ENCODE peak calls at places on chromosome 1, in four cellular contexts. L, M, W and D are unnamed samples. For H3K4me1, the result is how much of the 10 kb centered on the place peaks cover.

GRCh38 chr1:172885976-172886375 is 164.8 kb downstream of the TNFSF18 start:
- DNase-seq in L (no peak), W (no peak), M (no peak), D (no peak)

GRCh38 chr1:163170975-163171676 is 31.6 kb downstream of the RGS5 start:
- DNase-seq in W (no peak), M (no peak), L (no peak), D (no peak)

GRCh38 chr1:73782901-73783300 is 415.1 kb downstream of the LRRIQ3 start:
- DNase-seq in M (no peak), W (no peak), L (no peak), D (no peak)

GRCh38 chr1:170661646-170662411 is 2.1 kb upstream of the PRRX1 start:
- DNase-seq in M (no peak), L (peak), W (no peak), D (no peak)

GRCh38 chr1:214843281-214843680 is 239.3 kb upstream of the KCNK2 start:
- DNase-seq in W (no peak), L (no peak), M (no peak), D (no peak)

GRCh38 chr1:231934797-231935196 is 308.2 kb downstream of the DISC1 start:
- DNase-seq in L (no peak), W (peak), M (no peak), D (no peak)

GRCh38 chr1:32989160-32989894 is 24.7 kb upstream of the RNF19B start:
- DNase-seq in W (no peak), M (no peak), L (no peak), D (no peak)

GRCh38 chr1:13494025-13494424 is 19.8 kb downstream of the LRRC38 start:
- DNase-seq in M (peak), L (no peak), W (no peak), D (no peak)

GRCh38 chr1:151145158-151146071 is 1.0 kb downstream of the SEMA6C start:
- DNase-seq in L (peak), W (no peak), M (no peak), D (peak)

GRCh38 chr1:108140177-108140576 is 60.0 kb downstream of the SLC25A24 start:
- DNase-seq in M (no peak), W (no peak), L (no peak), D (no peak)

GRCh38 chr1:50333595-50333974 is 89.7 kb downstream of the DMRTA2 start:
- DNase-seq in W (no peak), L (peak), M (no peak), D (peak)

GRCh38 chr1:94462606-94463005 is 44.4 kb downstream of the ABCD3 start:
- DNase-seq in M (no peak), L (no peak), W (no peak), D (no peak)

GRCh38 chr1:115877511-115877910 is 36.6 kb upstream of the NHLH2 start:
- DNase-seq in L (no peak), M (no peak), W (no peak), D (no peak)

GRCh38 chr1:170545476-170545875 is 13.5 kb downstream of the GORAB start:
- DNase-seq in L (no peak), W (no peak), M (no peak), D (no peak)

GRCh38 chr1:165842363-165843129 is 15.1 kb downstream of the UCK2 start:
- DNase-seq in W (no peak), M (no peak), L (no peak), D (no peak)

GRCh38 chr1:85200367-85200869 is 398 bp downstream of the SYDE2 start:
- DNase-seq in M (no peak), L (no peak), W (peak), D (peak)
- TF ChIP-seq TCF12 in M (no peak), L (no peak), W (no peak), D (no peak)

DNA sequence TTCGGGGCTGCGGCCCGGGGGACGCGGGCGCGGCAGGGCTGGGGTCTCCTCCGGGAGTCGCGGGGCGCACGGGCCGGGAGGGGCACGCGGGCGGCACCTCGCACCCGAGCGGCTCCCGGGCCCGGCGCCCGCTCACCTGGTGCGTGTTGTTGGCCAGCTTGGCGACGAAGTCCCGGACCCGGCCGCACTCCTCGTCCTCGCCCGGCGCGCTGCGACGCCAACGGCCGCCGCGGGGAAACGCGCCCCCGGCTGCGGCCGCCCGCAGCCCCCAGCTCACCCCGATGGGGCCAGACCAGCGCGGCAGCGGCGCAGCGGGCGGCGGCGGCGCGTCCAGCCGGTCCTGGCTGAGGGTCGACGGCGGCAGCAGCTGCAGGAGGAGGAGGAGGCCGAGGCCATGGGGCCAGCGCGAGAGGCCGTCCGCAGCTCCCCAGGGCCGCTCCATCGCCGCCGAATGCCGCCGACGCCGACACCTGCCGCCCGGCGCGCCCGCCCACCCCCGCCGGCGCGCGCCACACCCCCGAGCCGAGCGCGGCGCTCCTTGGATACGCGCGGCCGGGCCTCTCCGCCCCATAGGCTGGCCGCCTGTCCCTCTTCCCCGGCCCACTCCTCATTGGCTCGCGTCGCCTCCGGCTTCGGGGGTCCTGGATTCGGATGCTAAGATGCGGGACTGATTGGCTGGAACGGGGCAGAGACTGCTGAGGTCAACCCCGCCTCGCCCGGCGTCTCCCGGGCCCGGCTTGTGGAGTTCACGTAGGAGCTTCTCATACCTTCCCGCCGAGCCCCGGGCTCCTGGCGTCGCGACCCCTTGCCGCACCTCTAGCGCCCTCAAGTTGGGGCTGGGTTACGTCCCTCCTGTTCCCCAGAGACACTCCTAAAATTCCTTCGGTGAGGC is at the start of gene SORT1:
- DNase-seq in M (no peak), L (peak), W (peak), D (peak)
- H3K4me1 ChIP-seq in M (under half), L (under half), W (under half), D (under half)

GRCh38 chr1:174788981-174789380 is 210.8 kb upstream of the CACYBP start:
- DNase-seq in M (no peak), L (no peak), W (no peak), D (no peak)
- TF ChIP-seq RFX5 in M (no peak), L (no peak), W (no peak), D (no peak)

DNA sequence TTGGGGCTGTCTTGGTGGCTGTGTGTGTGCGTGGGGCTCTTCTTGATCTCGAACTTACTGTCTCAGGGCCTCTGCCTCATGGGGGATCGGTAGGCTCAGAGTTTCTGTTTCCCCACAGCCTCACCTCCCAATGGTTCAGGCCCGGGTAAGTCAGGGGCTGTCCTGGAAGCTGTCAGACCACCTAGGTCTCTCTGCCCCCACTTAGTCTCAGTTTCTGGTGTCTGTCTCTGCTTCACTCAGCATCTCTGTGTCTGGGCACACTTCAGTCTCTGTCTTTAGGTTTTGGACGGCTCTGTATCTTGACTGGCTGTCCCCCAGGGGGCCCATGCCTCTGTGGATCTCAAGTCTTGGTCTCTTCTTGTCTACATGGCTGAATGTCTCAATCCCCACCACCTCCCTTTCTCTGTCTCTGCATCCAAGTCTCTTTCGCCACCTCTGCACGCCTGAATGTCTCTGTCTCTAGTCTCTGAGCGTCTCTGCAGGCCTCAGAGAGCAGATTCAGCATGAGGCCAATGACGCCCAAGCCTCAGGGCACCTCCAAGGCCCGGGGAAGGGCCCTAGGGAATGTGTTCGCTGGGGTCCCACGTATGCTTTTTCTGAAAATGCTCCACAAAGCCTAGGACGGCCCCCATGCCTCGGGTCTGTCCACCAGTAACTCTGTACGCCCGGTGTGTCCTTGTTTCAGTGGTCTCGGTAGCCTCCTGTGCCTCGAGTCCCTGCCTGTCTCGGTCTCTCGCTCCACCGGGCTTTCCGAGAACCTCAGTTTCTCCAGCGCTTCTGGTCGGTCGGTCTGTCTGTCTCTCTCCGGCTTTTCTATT is 821 bp downstream of the FHL3 start:
- DNase-seq in L (peak), W (no peak), M (no peak), D (peak)
- TF ChIP-seq TCF12 in L (no peak), W (no peak), M (no peak), D (no peak)

GRCh38 chr1:183058835-183059234 is 35.6 kb downstream of the LAMC1 start:
- DNase-seq in L (no peak), W (no peak), M (no peak), D (no peak)
- H3K4me1 ChIP-seq in L (under half), W (under half), M (under half), D (under half)